ENCODE peak calls at places on chromosomes 2 and 18, in four cellular contexts. One of them, this sample, is unnamed.

GRCh38 chr2:231545105-231545902 is 15.1 kb upstream of the NMUR1 start:
- DNase-seq in HepG2: no peak
- DNase-seq in K562: no peak
- DNase-seq in SK-N-SH: no peak
- DNase-seq in this sample: peak

GRCh38 chr2:56505885-56506284 is 322.1 kb downstream of the CCDC85A start:
- DNase-seq in HepG2: no peak
- DNase-seq in K562: no peak
- DNase-seq in SK-N-SH: no peak
- DNase-seq in this sample: no peak

GRCh38 chr2:178074123-178075005 is 1.8 kb upstream of the PDE11A start:
- DNase-seq in HepG2: no peak
- DNase-seq in K562: no peak
- DNase-seq in SK-N-SH: no peak
- DNase-seq in this sample: no peak

GRCh38 chr2:236577481-236578410 is 8.1 kb downstream of the ACKR3 start:
- DNase-seq in HepG2: no peak
- DNase-seq in K562: no peak
- DNase-seq in SK-N-SH: no peak
- DNase-seq in this sample: no peak

GRCh38 chr2:202178342-202178958 is 59.9 kb downstream of the SUMO1 start:
- DNase-seq in HepG2: peak
- DNase-seq in K562: peak
- DNase-seq in SK-N-SH: peak
- DNase-seq in this sample: peak

GRCh38 chr18:1564793-1565192 is 660.1 kb downstream of the ADCYAP1 start:
- DNase-seq in HepG2: no peak
- DNase-seq in K562: no peak
- DNase-seq in SK-N-SH: no peak
- DNase-seq in this sample: no peak

GRCh38 chr2:147442766-147443165 is 402.1 kb upstream of the ACVR2A start:
- DNase-seq in HepG2: no peak
- DNase-seq in K562: no peak
- DNase-seq in SK-N-SH: no peak
- DNase-seq in this sample: no peak

GRCh38 chr18:11989174-11989573 is 7.9 kb downstream of the IMPA2 start:
- DNase-seq in HepG2: no peak
- DNase-seq in K562: no peak
- DNase-seq in SK-N-SH: no peak
- DNase-seq in this sample: no peak

GRCh38 chr2:16005819-16006536 is 65.6 kb downstream of the MYCN start:
- DNase-seq in HepG2: peak
- DNase-seq in K562: no peak
- DNase-seq in SK-N-SH: no peak
- DNase-seq in this sample: no peak

GRCh38 chr2:208099682-208100081 is 24.6 kb downstream of the CRYGD start:
- DNase-seq in HepG2: peak
- DNase-seq in K562: no peak
- DNase-seq in SK-N-SH: no peak
- DNase-seq in this sample: no peak

GRCh38 chr2:208098267-208098666 is 26.1 kb downstream of the CRYGD start:
- DNase-seq in HepG2: no peak
- DNase-seq in K562: no peak
- DNase-seq in SK-N-SH: no peak
- DNase-seq in this sample: no peak

GRCh38 chr2:208103616-208104015 is 20.7 kb downstream of the CRYGD start:
- DNase-seq in HepG2: no peak
- DNase-seq in K562: no peak
- DNase-seq in SK-N-SH: no peak
- DNase-seq in this sample: no peak

GRCh38 chr2:208097801-208098200 is 26.5 kb downstream of the CRYGD start:
- DNase-seq in HepG2: no peak
- DNase-seq in K562: no peak
- DNase-seq in SK-N-SH: no peak
- DNase-seq in this sample: no peak

GRCh38 chr2:208101716-208102631 is 22.4 kb downstream of the CRYGD start:
- DNase-seq in HepG2: peak
- DNase-seq in K562: no peak
- DNase-seq in SK-N-SH: peak
- DNase-seq in this sample: no peak
- TF ChIP-seq SMC3 in HepG2: peak
- TF ChIP-seq SMC3 in K562: no peak
- TF ChIP-seq SMC3 in SK-N-SH: peak
- TF ChIP-seq SMC3 in this sample: no peak

GRCh38 chr2:105929506-105929905 is 184.8 kb downstream of the NCK2 start:
- DNase-seq in HepG2: no peak
- DNase-seq in K562: no peak
- DNase-seq in SK-N-SH: peak
- DNase-seq in this sample: no peak
- TF ChIP-seq TAF1 in HepG2: no peak
- TF ChIP-seq TAF1 in K562: no peak
- TF ChIP-seq TAF1 in SK-N-SH: no peak
- TF ChIP-seq TAF1 in this sample: no peak

GRCh38 chr2:40165503-40165867 is 286.4 kb downstream of the SLC8A1 start:
- DNase-seq in HepG2: no peak
- DNase-seq in K562: no peak
- DNase-seq in SK-N-SH: no peak
- DNase-seq in this sample: no peak
- TF ChIP-seq SMC3 in HepG2: no peak
- TF ChIP-seq SMC3 in K562: no peak
- TF ChIP-seq SMC3 in SK-N-SH: no peak
- TF ChIP-seq SMC3 in this sample: no peak

GRCh38 chr2:129829577-129829976 is 149.9 kb upstream of the RAB6C start:
- DNase-seq in HepG2: no peak
- DNase-seq in K562: no peak
- DNase-seq in SK-N-SH: no peak
- DNase-seq in this sample: no peak
- TF ChIP-seq TAF1 in HepG2: no peak
- TF ChIP-seq TAF1 in K562: no peak
- TF ChIP-seq TAF1 in SK-N-SH: no peak
- TF ChIP-seq TAF1 in this sample: no peak

GRCh38 chr2:52512760-52513159 is 1254.8 kb upstream of the CHAC2 start:
- DNase-seq in HepG2: no peak
- DNase-seq in K562: no peak
- DNase-seq in SK-N-SH: no peak
- DNase-seq in this sample: no peak

DNA sequence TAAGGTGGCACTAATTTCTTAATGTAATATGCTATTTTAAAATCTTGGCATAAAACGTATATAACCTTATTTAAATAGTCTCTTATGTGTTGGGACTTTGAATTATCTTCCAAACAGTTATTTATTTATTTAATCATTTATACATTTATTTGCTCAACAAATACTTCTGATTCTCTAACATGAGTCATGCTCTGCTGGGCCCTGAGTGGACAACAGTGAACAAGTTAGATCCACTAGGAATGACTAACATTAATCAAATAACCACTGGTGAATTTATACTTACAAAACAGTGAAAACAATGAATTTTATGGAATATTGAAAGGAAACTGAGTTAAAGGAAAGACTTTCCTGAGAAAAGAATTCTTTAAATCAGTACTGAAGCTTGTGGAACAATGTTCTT is 1257.2 kb upstream of the CHAC2 start:
- DNase-seq in HepG2: no peak
- DNase-seq in K562: no peak
- DNase-seq in SK-N-SH: no peak
- DNase-seq in this sample: no peak
- TF ChIP-seq SMC3 in HepG2: no peak
- TF ChIP-seq SMC3 in K562: no peak
- TF ChIP-seq SMC3 in SK-N-SH: no peak
- TF ChIP-seq SMC3 in this sample: no peak

GRCh38 chr2:4780679-4781078 is 911.5 kb upstream of the SOX11 start:
- DNase-seq in HepG2: no peak
- DNase-seq in K562: no peak
- DNase-seq in SK-N-SH: no peak
- DNase-seq in this sample: no peak

DNA sequence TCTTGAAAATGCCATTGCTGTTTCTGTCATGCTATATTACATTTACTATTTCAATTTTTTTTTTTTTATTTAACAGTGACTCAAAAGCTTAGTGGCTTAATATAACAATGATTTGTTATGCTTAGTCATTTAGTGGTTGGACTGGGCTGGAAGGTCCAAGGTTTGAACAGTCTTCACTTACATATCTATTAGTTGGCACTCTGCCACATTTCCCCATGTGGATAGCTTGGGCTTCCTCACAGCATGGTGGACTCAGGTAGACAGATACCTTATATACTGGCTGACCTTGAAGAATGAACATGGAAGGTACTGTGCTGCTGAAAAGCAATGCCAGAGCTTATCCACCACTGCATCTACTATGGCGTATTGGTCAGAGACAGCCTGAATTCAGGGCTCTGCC is 909.5 kb upstream of the SOX11 start:
- DNase-seq in HepG2: no peak
- DNase-seq in K562: no peak
- DNase-seq in SK-N-SH: no peak
- DNase-seq in this sample: no peak
- TF ChIP-seq TAF1 in HepG2: no peak
- TF ChIP-seq TAF1 in K562: no peak
- TF ChIP-seq TAF1 in SK-N-SH: no peak
- TF ChIP-seq TAF1 in this sample: no peak

GRCh38 chr2:26634636-26635230 is 6.4 kb downstream of the CIB4 start:
- DNase-seq in HepG2: no peak
- DNase-seq in K562: no peak
- DNase-seq in SK-N-SH: no peak
- DNase-seq in this sample: no peak

GRCh38 chr2:26633993-26634392 is 7.2 kb downstream of the CIB4 start:
- DNase-seq in HepG2: no peak
- DNase-seq in K562: no peak
- DNase-seq in SK-N-SH: no peak
- DNase-seq in this sample: no peak

GRCh38 chr2:26636935-26637334 is 4.2 kb downstream of the CIB4 start:
- DNase-seq in HepG2: no peak
- DNase-seq in K562: no peak
- DNase-seq in SK-N-SH: no peak
- DNase-seq in this sample: no peak

GRCh38 chr2:26633351-26633945 is 7.7 kb downstream of the CIB4 start:
- DNase-seq in HepG2: no peak
- DNase-seq in K562: no peak
- DNase-seq in SK-N-SH: no peak
- DNase-seq in this sample: no peak

DNA sequence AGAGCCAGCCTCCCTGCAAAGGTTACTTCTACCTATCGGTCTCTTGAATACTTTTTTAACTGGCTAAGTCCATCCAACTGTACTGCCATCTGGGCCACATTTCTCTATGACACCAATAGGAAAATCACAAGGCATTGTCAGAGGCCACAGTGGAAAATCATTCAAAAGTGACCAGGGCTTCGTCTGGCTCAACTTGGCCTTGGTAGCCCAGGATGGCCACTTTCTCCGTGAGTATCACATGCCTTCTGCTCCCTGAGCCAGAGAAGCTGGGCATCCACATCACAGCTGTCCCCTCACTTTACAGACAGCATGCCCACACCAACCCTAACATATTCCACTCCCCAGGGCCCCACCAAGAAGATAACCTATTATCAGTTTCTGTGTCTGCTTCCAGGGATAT is 5.8 kb downstream of the CIB4 start:
- DNase-seq in HepG2: no peak
- DNase-seq in K562: no peak
- DNase-seq in SK-N-SH: no peak
- DNase-seq in this sample: no peak
- TF ChIP-seq SMC3 in HepG2: no peak
- TF ChIP-seq SMC3 in K562: no peak
- TF ChIP-seq SMC3 in SK-N-SH: no peak
- TF ChIP-seq SMC3 in this sample: no peak

GRCh38 chr2:156935611-156936010 is 321.9 kb upstream of the GALNT5 start:
- DNase-seq in HepG2: no peak
- DNase-seq in K562: no peak
- DNase-seq in SK-N-SH: no peak
- DNase-seq in this sample: no peak
- TF ChIP-seq TAF1 in HepG2: no peak
- TF ChIP-seq TAF1 in K562: no peak
- TF ChIP-seq TAF1 in SK-N-SH: no peak
- TF ChIP-seq TAF1 in this sample: no peak

DNA sequence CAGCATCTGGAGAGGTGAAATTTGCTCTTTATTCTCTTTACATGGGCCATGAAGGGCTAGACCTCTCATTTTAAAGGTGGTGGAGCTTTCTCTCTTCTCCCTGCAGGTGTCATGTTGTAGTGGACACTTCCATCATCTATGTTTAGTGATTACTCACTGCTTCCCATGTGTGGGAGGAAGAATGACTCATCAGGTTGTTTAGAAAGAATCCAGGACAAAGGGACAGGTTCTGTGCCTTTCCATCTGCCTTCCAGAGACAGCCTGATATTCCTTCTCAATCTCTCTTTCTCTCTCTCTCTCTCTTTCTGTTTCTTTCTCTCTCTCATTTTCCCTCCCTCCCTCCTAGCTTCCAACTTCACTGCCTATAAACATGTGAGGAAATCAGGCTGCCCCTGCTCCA is 38.7 kb downstream of the SCG2 start:
- DNase-seq in HepG2: peak
- DNase-seq in K562: peak
- DNase-seq in SK-N-SH: peak
- DNase-seq in this sample: no peak
- TF ChIP-seq SMC3 in HepG2: no peak
- TF ChIP-seq SMC3 in K562: no peak
- TF ChIP-seq SMC3 in SK-N-SH: no peak
- TF ChIP-seq SMC3 in this sample: no peak

GRCh38 chr2:166091439-166091838 is 36.4 kb downstream of the SCN1A start:
- DNase-seq in HepG2: no peak
- DNase-seq in K562: no peak
- DNase-seq in SK-N-SH: no peak
- DNase-seq in this sample: no peak

GRCh38 chr2:166090900-166091299 is 36.9 kb downstream of the SCN1A start:
- DNase-seq in HepG2: no peak
- DNase-seq in K562: no peak
- DNase-seq in SK-N-SH: no peak
- DNase-seq in this sample: no peak

GRCh38 chr2:166090346-166090745 is 37.5 kb downstream of the SCN1A start:
- DNase-seq in HepG2: peak
- DNase-seq in K562: no peak
- DNase-seq in SK-N-SH: no peak
- DNase-seq in this sample: no peak

GRCh38 chr2:166092889-166093288 is 34.9 kb downstream of the SCN1A start:
- DNase-seq in HepG2: no peak
- DNase-seq in K562: no peak
- DNase-seq in SK-N-SH: no peak
- DNase-seq in this sample: no peak

GRCh38 chr2:166088634-166089033 is 39.2 kb downstream of the SCN1A start:
- DNase-seq in HepG2: peak
- DNase-seq in K562: no peak
- DNase-seq in SK-N-SH: no peak
- DNase-seq in this sample: no peak
- TF ChIP-seq TAF1 in HepG2: no peak
- TF ChIP-seq TAF1 in K562: no peak
- TF ChIP-seq TAF1 in SK-N-SH: no peak
- TF ChIP-seq TAF1 in this sample: no peak